ENCODE peak calls at places on chromosomes 2 and 18, in four cellular contexts. One of them, this sample, is unnamed.

GRCh38 chr2:163675389-163675788 is 60.4 kb downstream of the FIGN start:
- DNase-seq in IMR-90: no peak
- DNase-seq in EL: no peak
- DNase-seq in AML-193: no peak
- DNase-seq in this sample: no peak

GRCh38 chr18:51191139-51191717 is 6.3 kb downstream of the MEX3C start:
- DNase-seq in EL: no peak
- DNase-seq in IMR-90: no peak
- DNase-seq in AML-193: no peak
- DNase-seq in this sample: no peak

GRCh38 chr18:57214976-57215375 is 68.1 kb downstream of the BOD1L2 start:
- DNase-seq in EL: no peak
- DNase-seq in IMR-90: no peak
- DNase-seq in AML-193: no peak
- DNase-seq in this sample: no peak

GRCh38 chr2:42059261-42059898 is 11.6 kb downstream of the PKDCC start:
- DNase-seq in AML-193: no peak
- DNase-seq in EL: no peak
- DNase-seq in IMR-90: no peak
- DNase-seq in this sample: no peak

GRCh38 chr2:715847-716573 is 38.8 kb upstream of the TMEM18 start:
- DNase-seq in AML-193: no peak
- DNase-seq in IMR-90: peak; percentile 27
- DNase-seq in EL: no peak
- DNase-seq in this sample: peak; percentile 26

GRCh38 chr2:26630235-26630634 is 10.9 kb downstream of the CIB4 start:
- DNase-seq in EL: no peak
- DNase-seq in IMR-90: no peak
- DNase-seq in AML-193: no peak
- DNase-seq in this sample: no peak

GRCh38 chr2:120596990-120597594 is 138.6 kb upstream of the GLI2 start:
- DNase-seq in IMR-90: peak; percentile 56
- DNase-seq in AML-193: no peak
- DNase-seq in EL: peak; percentile 47
- DNase-seq in this sample: peak; percentile 91

GRCh38 chr2:189178726-189179606 is 595 bp downstream of the COL5A2 start:
- DNase-seq in EL: peak; percentile 76
- DNase-seq in IMR-90: peak; percentile 78
- DNase-seq in AML-193: no peak
- DNase-seq in this sample: peak; percentile 54

GRCh38 chr2:81703831-81704230 is 1399.3 kb upstream of the LRRTM1 start:
- DNase-seq in AML-193: no peak
- DNase-seq in EL: no peak
- DNase-seq in IMR-90: no peak
- DNase-seq in this sample: no peak

GRCh38 chr2:185979546-185980071 is 241.0 kb downstream of the FSIP2 start:
- DNase-seq in AML-193: no peak
- DNase-seq in IMR-90: no peak
- DNase-seq in EL: peak; percentile 30
- DNase-seq in this sample: no peak

GRCh38 chr2:176709541-176709951 is 440.3 kb downstream of the MTX2 start:
- DNase-seq in EL: peak; percentile 2
- DNase-seq in IMR-90: no peak
- DNase-seq in AML-193: no peak
- DNase-seq in this sample: peak; percentile 9

GRCh38 chr18:3183103-3183717 is 36.6 kb downstream of the MYOM1 start:
- DNase-seq in EL: no peak
- DNase-seq in IMR-90: no peak
- DNase-seq in AML-193: no peak
- DNase-seq in this sample: no peak

GRCh38 chr2:88669371-88670214 is 21.9 kb upstream of the RPIA start:
- DNase-seq in AML-193: no peak
- DNase-seq in IMR-90: peak; percentile 52
- DNase-seq in EL: peak; percentile 42
- DNase-seq in this sample: peak; percentile 72

GRCh38 chr2:144215207-144215606 is 304.7 kb downstream of the ZEB2 start:
- DNase-seq in AML-193: no peak
- DNase-seq in IMR-90: no peak
- DNase-seq in EL: no peak
- DNase-seq in this sample: no peak

GRCh38 chr2:188519133-188519532 is 227.5 kb downstream of the GULP1 start:
- DNase-seq in IMR-90: peak; percentile 70
- DNase-seq in EL: peak; percentile 74
- DNase-seq in AML-193: no peak
- DNase-seq in this sample: no peak

GRCh38 chr2:69634197-69634821 is 9.2 kb downstream of the AAK1 start:
- DNase-seq in EL: no peak
- DNase-seq in AML-193: peak; percentile 76
- DNase-seq in IMR-90: peak; percentile 28
- DNase-seq in this sample: no peak